ENCODE peak calls at places on chromosomes 3 and 15, in seven cellular contexts. Y, P, D, V, Q, C and R are unnamed samples.

GRCh38 chr15:94280301-94280700 is 48.9 kb downstream of the MCTP2 start:
- DNase-seq in Y (no peak), P (no peak), D (no peak), V (no peak), Q (no peak), C (no peak), R (no peak)

GRCh38 chr15:98658831-98659699 is 10.7 kb downstream of the IGF1R start:
- DNase-seq in Y (peak), P (no peak), D (no peak), V (no peak), Q (no peak), C (peak), R (peak)

GRCh38 chr3:79012530-79012913 is 755.3 kb downstream of the ROBO1 start:
- DNase-seq in Y (no peak), P (no peak), D (no peak), V (no peak), Q (no peak), C (no peak), R (no peak)

GRCh38 chr3:39273119-39273518 is 6.7 kb downstream of the CX3CR1 start:
- DNase-seq in Y (no peak), P (no peak), D (no peak), V (no peak), Q (no peak), C (no peak), R (no peak)

GRCh38 chr3:122200681-122201080 is 17.2 kb downstream of the CASR start:
- DNase-seq in Y (no peak), P (no peak), D (no peak), V (no peak), Q (no peak), C (no peak), R (no peak)

GRCh38 chr3:43231276-43232000 is 54.9 kb upstream of the SNRK start:
- DNase-seq in Y (no peak), P (no peak), D (no peak), V (no peak), Q (no peak), C (no peak), R (no peak)

GRCh38 chr3:171028025-171028778 is 1.7 kb upstream of the SLC2A2 start:
- DNase-seq in Y (no peak), P (peak), D (peak), V (peak), Q (no peak), C (peak), R (no peak)

GRCh38 chr3:171480526-171480925 is 20.3 kb upstream of the TNIK start:
- DNase-seq in Y (no peak), P (no peak), D (no peak), V (no peak), Q (no peak), C (no peak), R (peak)

GRCh38 chr15:61155741-61156700 is 73.1 kb downstream of the RORA start:
- DNase-seq in Y (no peak), P (no peak), D (no peak), V (no peak), Q (no peak), C (no peak), R (no peak)

GRCh38 chr3:160685144-160685766 is 8.3 kb downstream of the ARL14 start:
- DNase-seq in Y (no peak), P (no peak), D (no peak), V (no peak), Q (no peak), C (no peak), R (no peak)
- TF ChIP-seq CTCF in Y (peak), P (no peak), D (no peak), V (peak), Q (peak), C (peak), R (no peak)

DNA sequence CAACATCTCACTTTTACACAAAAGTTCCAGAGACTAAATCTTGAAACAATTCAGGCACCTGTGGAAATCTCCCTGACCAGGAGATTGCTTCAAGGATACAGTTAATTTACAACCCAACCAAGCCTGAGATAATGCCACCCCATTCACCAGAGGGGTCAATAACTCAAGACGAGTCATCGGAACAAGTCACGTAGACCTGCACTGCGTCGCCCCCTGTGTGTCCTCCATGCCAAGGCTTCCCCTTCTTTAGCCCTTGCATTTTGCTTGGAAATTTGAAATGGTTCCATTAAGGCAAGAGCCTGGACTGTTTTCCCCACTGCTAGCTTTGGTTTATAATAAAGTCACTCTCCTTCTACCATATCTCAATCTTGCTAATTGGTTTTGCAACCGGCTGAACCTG is 129.0 kb upstream of the NEO1 start:
- DNase-seq in Y (no peak), P (no peak), D (no peak), V (no peak), Q (no peak), C (no peak), R (no peak)
- TF ChIP-seq CTCF in Y (no peak), P (no peak), D (no peak), V (no peak), Q (no peak), C (no peak), R (no peak)

GRCh38 chr3:4001976-4002375 is 202.7 kb downstream of the LRRN1 start:
- DNase-seq in Y (no peak), P (no peak), D (no peak), V (no peak), Q (no peak), C (no peak), R (no peak)

GRCh38 chr3:3992312-3992874 is 193.2 kb downstream of the LRRN1 start:
- DNase-seq in Y (no peak), P (no peak), D (no peak), V (no peak), Q (no peak), C (no peak), R (no peak)

DNA sequence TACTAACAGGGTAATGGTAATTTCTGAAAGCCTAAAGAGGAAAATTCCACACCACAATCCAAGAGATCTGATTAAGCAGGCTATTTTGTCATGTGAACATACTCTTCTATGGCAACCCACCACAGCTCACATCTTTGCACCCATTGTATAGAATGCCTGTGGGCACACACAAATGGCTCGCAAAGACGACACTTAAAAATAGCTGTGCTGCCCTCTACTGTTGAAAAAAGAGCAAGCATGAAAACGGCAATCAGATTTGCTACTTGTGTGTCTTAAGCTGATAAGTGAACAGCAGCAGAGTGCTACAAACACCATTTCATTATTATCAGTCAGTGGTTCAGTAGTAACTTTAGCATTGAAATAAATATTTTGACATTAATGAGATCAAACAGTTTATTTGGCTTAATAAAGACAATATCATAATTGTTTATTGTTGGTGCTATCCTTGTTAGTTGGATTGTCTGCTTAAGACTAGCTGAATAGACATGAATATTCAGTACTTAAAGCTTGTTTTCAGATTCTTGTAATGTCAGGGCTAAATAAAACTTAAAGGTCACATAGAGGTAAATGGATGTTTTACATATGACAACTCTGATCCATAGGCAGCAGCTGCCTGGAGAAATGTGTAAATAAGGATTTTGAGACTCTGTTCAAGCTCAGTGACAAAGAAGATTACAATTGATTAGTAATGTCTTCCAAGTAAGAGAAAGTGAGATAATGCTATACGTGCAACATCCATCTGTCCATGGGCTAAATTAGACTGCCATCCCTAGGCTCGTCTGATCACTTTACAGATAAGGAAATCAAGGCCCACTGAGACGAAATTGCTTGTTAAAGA is 199.1 kb downstream of the LRRN1 start:
- DNase-seq in Y (no peak), P (no peak), D (no peak), V (no peak), Q (no peak), C (peak), R (peak)
- TF ChIP-seq CTCF in Y (peak), P (peak), D (no peak), V (no peak), Q (peak), C (peak), R (peak)

GRCh38 chr3:12228461-12228860 is 60.4 kb upstream of the PPARG start:
- DNase-seq in Y (no peak), P (no peak), D (no peak), V (no peak), Q (no peak), C (no peak), R (no peak)

GRCh38 chr3:12231481-12231880 is 57.4 kb upstream of the PPARG start:
- DNase-seq in Y (no peak), P (no peak), D (no peak), V (no peak), Q (no peak), C (no peak), R (no peak)

GRCh38 chr3:12229144-12229871 is 59.6 kb upstream of the PPARG start:
- DNase-seq in Y (no peak), P (no peak), D (no peak), V (no peak), Q (no peak), C (no peak), R (no peak)

GRCh38 chr3:12229896-12230295 is 59.0 kb upstream of the PPARG start:
- DNase-seq in Y (no peak), P (peak), D (no peak), V (peak), Q (no peak), C (no peak), R (no peak)

GRCh38 chr3:12230406-12230805 is 58.5 kb upstream of the PPARG start:
- DNase-seq in Y (no peak), P (no peak), D (no peak), V (no peak), Q (no peak), C (no peak), R (no peak)
- TF ChIP-seq CTCF in Y (no peak), P (no peak), D (no peak), V (no peak), Q (no peak), C (no peak), R (no peak)

GRCh38 chr15:66497502-66498455 is at the start of gene SNAPC5:
- DNase-seq in Y (peak), P (peak), D (peak), V (peak), Q (peak), C (peak), R (peak)

GRCh38 chr15:66496951-66497501 is 536 bp downstream of the SNAPC5 start:
- DNase-seq in Y (no peak), P (no peak), D (no peak), V (peak), Q (no peak), C (no peak), R (peak)

GRCh38 chr15:66494262-66494661 is 3.3 kb downstream of the SNAPC5 start:
- DNase-seq in Y (no peak), P (no peak), D (no peak), V (no peak), Q (no peak), C (no peak), R (no peak)

GRCh38 chr15:66502491-66502890 is 2.2 kb downstream of the RPL4 start:
- DNase-seq in Y (no peak), P (no peak), D (no peak), V (no peak), Q (no peak), C (no peak), R (no peak)

GRCh38 chr15:66498501-66499386 is 1.2 kb upstream of the SNAPC5 start:
- DNase-seq in Y (no peak), P (no peak), D (no peak), V (no peak), Q (no peak), C (no peak), R (no peak)
- TF ChIP-seq CTCF in Y (peak), P (peak), D (peak), V (peak), Q (peak), C (peak), R (peak)

GRCh38 chr3:150384517-150385212 is 23.4 kb upstream of the TSC22D2 start:
- DNase-seq in Y (peak), P (peak), D (no peak), V (no peak), Q (no peak), C (peak), R (peak)
- TF ChIP-seq CTCF in Y (peak), P (peak), D (no peak), V (peak), Q (peak), C (peak), R (peak)

DNA sequence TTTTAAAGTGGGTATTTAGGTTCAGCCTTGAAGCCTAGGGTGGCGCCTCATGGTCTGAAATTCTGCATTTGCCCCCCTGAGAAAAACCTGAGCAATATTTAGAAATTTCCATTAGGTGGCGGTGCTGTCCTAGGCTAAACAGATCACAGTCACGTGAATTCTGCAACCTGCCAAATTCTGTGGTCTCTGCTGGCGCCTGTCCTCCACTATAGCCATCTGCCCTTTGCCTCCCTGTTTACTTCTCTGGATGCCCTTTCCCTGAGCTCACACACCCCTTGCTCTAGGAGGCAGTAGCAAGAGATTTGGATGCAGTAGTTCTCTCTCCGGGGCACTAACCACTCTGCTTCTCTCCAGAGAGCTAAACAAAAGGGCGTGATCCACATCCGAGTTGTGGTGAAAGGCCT is 9.1 kb downstream of the MRPS11 start:
- DNase-seq in Y (no peak), P (no peak), D (peak), V (no peak), Q (no peak), C (peak), R (peak)
- TF ChIP-seq CTCF in Y (peak), P (no peak), D (peak), V (peak), Q (peak), C (peak), R (peak)